ENCODE peak calls at places on chromosomes 4 and X, in five cellular contexts. One of them, this sample, is unnamed.

GRCh38 chrX:5080812-5081211 is 1147.9 kb downstream of the NLGN4X start:
- DNase-seq in lung microvascular endothelial cell: no peak
- DNase-seq in GM12865: no peak
- DNase-seq in Caki2: no peak
- DNase-seq in EH: no peak
- DNase-seq in this sample: no peak

GRCh38 chr4:173934201-173934600 is 349.3 kb downstream of the FBXO8 start:
- DNase-seq in EH: no peak
- DNase-seq in Caki2: no peak
- DNase-seq in lung microvascular endothelial cell: no peak
- DNase-seq in GM12865: no peak
- DNase-seq in this sample: no peak

GRCh38 chrX:106481341-106481740 is 130.4 kb upstream of the RADX start:
- DNase-seq in GM12865: peak; percentile 51
- DNase-seq in lung microvascular endothelial cell: peak; percentile 70
- DNase-seq in Caki2: peak; percentile 33
- DNase-seq in EH: peak; percentile 42
- DNase-seq in this sample: peak; percentile 4

GRCh38 chrX:20477836-20478532 is 211.3 kb upstream of the RPS6KA3 start:
- DNase-seq in EH: no peak
- DNase-seq in lung microvascular endothelial cell: no peak
- DNase-seq in Caki2: no peak
- DNase-seq in GM12865: no peak
- DNase-seq in this sample: no peak

GRCh38 chrX:51614353-51614752 is 4.4 kb downstream of the CENPVL3 start:
- DNase-seq in EH: peak; percentile 63
- DNase-seq in GM12865: peak; percentile 3
- DNase-seq in Caki2: peak; percentile 1
- DNase-seq in lung microvascular endothelial cell: peak; percentile 50
- DNase-seq in this sample: no peak

GRCh38 chr4:100880012-100880411 is 362.2 kb upstream of the EMCN start:
- DNase-seq in lung microvascular endothelial cell: no peak
- DNase-seq in Caki2: no peak
- DNase-seq in EH: peak; percentile 13
- DNase-seq in GM12865: no peak
- DNase-seq in this sample: no peak

GRCh38 chr4:139278956-139279722 is 886 bp downstream of the MGARP start:
- DNase-seq in Caki2: no peak
- DNase-seq in lung microvascular endothelial cell: peak; percentile 20
- DNase-seq in GM12865: no peak
- DNase-seq in EH: peak; percentile 23
- DNase-seq in this sample: no peak

GRCh38 chr4:101621120-101621519 is 169.4 kb upstream of the BANK1 start:
- DNase-seq in EH: peak; percentile 41
- DNase-seq in Caki2: peak; percentile 34
- DNase-seq in GM12865: no peak
- DNase-seq in lung microvascular endothelial cell: no peak
- DNase-seq in this sample: no peak

GRCh38 chr4:156889616-156890594 is 81.7 kb downstream of the PDGFC start:
- DNase-seq in Caki2: peak; percentile 96
- DNase-seq in GM12865: no peak
- DNase-seq in EH: peak; percentile 59
- DNase-seq in lung microvascular endothelial cell: peak; percentile 75
- DNase-seq in this sample: no peak

GRCh38 chrX:70096052-70096451 is 33.8 kb downstream of the OTUD6A start:
- DNase-seq in Caki2: no peak
- DNase-seq in EH: peak; percentile 26
- DNase-seq in lung microvascular endothelial cell: peak; percentile 62
- DNase-seq in GM12865: no peak
- DNase-seq in this sample: no peak

GRCh38 chr4:53767503-53767902 is 176.2 kb upstream of the LNX1 start:
- DNase-seq in EH: peak; percentile 91
- DNase-seq in Caki2: no peak
- DNase-seq in lung microvascular endothelial cell: no peak
- DNase-seq in GM12865: no peak
- DNase-seq in this sample: no peak